ENCODE peak calls at places on chromosome 15, in ten cellular contexts. J is MM.1S, A is fibroblast of lung, H is GM23248, T is HCT116, W is K562, L is endothelial cell of umbilical vein, K is PC-9, B is GM23338, C is A673. O is an unnamed sample. For H3K4me1 and H3K27me3, the result is how much of the 10 kb centered on the place peaks cover.

GRCh38 chr15:48282186-48282585 is 49.0 kb upstream of the DUT start:
- DNase-seq in W (no peak), H (no peak), K (no peak), B (no peak), C (no peak), T (no peak), J (no peak), A (peak), L (no peak), O (no peak)

GRCh38 chr15:29568840-29569532 is 253.3 kb downstream of the TJP1 start:
- DNase-seq in A (no peak), J (peak), B (peak), T (peak), H (peak), C (peak), W (no peak), L (no peak), K (no peak), O (peak)

GRCh38 chr15:43086551-43086950 is 19.3 kb downstream of the UBR1 start:
- DNase-seq in K (no peak), B (peak), L (no peak), W (no peak), H (peak), C (no peak), J (no peak), T (no peak), A (peak), O (no peak)

GRCh38 chr15:59491062-59491461 is 53.1 kb downstream of the FAM81A start:
- DNase-seq in K (no peak), C (no peak), T (no peak), W (no peak), J (no peak), H (no peak), A (no peak), L (peak), B (no peak), O (no peak)

GRCh38 chr15:31489281-31489680 is 162.6 kb downstream of the KLF13 start:
- DNase-seq in L (no peak), C (no peak), T (no peak), J (no peak), W (no peak), H (no peak), B (no peak), K (no peak), A (no peak), O (no peak)

GRCh38 chr15:45795487-45796069 is 160.7 kb downstream of the SQOR start:
- DNase-seq in B (peak), W (peak), K (peak), A (peak), J (peak), C (peak), T (peak), L (peak), H (peak), O (peak)

GRCh38 chr15:93865610-93866009 is 365.8 kb upstream of the MCTP2 start:
- DNase-seq in W (no peak), H (no peak), J (no peak), A (no peak), B (no peak), T (no peak), K (no peak), L (no peak), C (no peak), O (no peak)

GRCh38 chr15:33086500-33087141 is 107.9 kb downstream of the FMN1 start:
- DNase-seq in W (peak), T (peak), H (peak), A (peak), J (peak), K (no peak), B (peak), C (peak), L (peak), O (peak)

GRCh38 chr15:39124155-39124924 is 456.5 kb upstream of the THBS1 start:
- DNase-seq in W (no peak), K (no peak), T (no peak), B (no peak), L (peak), H (peak), A (no peak), J (no peak), C (no peak), O (peak)

GRCh38 chr15:38391186-38391585 is 62.7 kb upstream of the FAM98B start:
- DNase-seq in W (no peak), A (no peak), K (no peak), T (no peak), L (no peak), H (peak), C (no peak), J (no peak), B (no peak), O (peak)

GRCh38 chr15:53511175-53511574 is 248.3 kb downstream of the WDR72 start:
- DNase-seq in T (no peak), K (no peak), L (no peak), C (no peak), W (no peak), J (no peak), H (no peak), B (no peak), A (no peak), O (no peak)

GRCh38 chr15:70437882-70438331 is 325.5 kb downstream of the UACA start:
- DNase-seq in A (no peak), W (no peak), K (peak), J (no peak), C (peak), L (no peak), B (no peak), T (no peak), H (peak), O (peak)

GRCh38 chr15:63860161-63860954 is 26.6 kb upstream of the HERC1 start:
- DNase-seq in C (no peak), K (no peak), A (no peak), T (no peak), H (no peak), B (no peak), J (peak), W (peak), L (no peak), O (no peak)

GRCh38 chr15:78907577-78907976 is 34.9 kb downstream of the MORF4L1 start:
- DNase-seq in L (no peak), T (no peak), J (no peak), W (peak), H (peak), B (peak), C (peak), A (no peak), K (no peak), O (no peak)

GRCh38 chr15:98628216-98628615 is 20.1 kb upstream of the IGF1R start:
- DNase-seq in A (peak), L (no peak), J (no peak), K (no peak), T (no peak), H (peak), C (no peak), B (no peak), W (no peak), O (no peak)

GRCh38 chr15:62547584-62547983 is 382.5 kb upstream of the C2CD4B start:
- DNase-seq in C (no peak), K (no peak), L (no peak), T (no peak), A (no peak), W (no peak), J (no peak), H (no peak), B (no peak), O (no peak)

GRCh38 chr15:100129677-100130076 is 212.1 kb downstream of the ADAMTS17 start:
- DNase-seq in W (no peak), C (no peak), L (no peak), K (no peak), A (no peak), T (peak), B (no peak), H (no peak), J (no peak), O (no peak)

GRCh38 chr15:82567661-82568060 is 27.4 kb upstream of the RPS17 start:
- DNase-seq in L (no peak), A (no peak), J (no peak), B (no peak), C (no peak), H (no peak), W (peak), K (no peak), T (no peak), O (no peak)

DNA sequence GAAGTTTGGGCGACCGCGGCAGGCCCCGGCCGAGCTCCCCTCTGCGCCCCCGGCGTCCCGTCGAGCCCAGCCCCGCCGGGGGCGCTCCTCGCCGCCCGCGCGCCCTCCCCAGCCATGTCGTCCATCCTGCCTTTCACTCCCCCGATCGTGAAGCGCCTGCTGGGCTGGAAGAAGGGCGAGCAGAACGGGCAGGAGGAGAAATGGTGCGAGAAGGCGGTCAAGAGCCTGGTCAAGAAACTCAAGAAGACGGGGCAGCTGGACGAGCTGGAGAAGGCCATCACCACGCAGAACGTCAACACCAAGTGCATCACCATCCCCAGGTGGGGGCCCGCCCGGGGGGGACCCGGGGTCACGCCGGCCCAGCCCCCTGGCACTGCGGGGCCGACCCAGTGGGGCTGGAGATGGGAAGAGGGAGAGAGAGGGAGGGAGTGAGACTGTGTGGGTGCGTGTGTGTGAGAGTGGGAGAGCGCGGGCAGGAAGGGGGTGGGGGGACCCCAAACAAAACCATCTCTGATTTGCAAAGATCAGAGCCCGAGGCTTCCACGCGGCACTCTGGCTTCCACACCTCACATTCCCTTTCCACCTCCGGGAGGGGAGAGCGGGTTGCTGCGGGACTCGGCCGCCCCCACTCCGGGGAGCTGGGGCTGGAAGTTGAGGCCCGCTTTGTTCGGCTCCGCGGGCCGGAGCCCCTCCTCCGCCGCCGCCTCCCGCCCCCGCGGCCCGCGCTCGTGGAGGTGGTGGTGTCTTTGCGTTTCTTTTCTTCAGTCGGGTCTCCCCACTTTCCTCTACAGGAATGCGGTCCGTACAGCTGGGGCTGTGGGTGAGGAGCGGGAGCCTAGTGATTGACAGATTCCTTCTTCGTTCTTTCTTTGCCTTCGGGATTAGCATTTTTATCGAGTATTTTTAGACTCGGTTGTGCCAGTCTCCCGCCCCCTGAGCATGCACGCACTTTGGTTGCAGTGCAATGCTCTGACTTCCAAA is 929 bp downstream of the SMAD3 start:
- DNase-seq in J (no peak), K (no peak), W (peak), B (peak), C (peak), A (no peak), H (peak), T (no peak), L (peak), O (peak)
- H3K4me1 ChIP-seq in J (under half), K (under half), W (under half), B (under half), C (under half), A (under half), H (under half), T (half or more), L (under half), O (under half)

DNA sequence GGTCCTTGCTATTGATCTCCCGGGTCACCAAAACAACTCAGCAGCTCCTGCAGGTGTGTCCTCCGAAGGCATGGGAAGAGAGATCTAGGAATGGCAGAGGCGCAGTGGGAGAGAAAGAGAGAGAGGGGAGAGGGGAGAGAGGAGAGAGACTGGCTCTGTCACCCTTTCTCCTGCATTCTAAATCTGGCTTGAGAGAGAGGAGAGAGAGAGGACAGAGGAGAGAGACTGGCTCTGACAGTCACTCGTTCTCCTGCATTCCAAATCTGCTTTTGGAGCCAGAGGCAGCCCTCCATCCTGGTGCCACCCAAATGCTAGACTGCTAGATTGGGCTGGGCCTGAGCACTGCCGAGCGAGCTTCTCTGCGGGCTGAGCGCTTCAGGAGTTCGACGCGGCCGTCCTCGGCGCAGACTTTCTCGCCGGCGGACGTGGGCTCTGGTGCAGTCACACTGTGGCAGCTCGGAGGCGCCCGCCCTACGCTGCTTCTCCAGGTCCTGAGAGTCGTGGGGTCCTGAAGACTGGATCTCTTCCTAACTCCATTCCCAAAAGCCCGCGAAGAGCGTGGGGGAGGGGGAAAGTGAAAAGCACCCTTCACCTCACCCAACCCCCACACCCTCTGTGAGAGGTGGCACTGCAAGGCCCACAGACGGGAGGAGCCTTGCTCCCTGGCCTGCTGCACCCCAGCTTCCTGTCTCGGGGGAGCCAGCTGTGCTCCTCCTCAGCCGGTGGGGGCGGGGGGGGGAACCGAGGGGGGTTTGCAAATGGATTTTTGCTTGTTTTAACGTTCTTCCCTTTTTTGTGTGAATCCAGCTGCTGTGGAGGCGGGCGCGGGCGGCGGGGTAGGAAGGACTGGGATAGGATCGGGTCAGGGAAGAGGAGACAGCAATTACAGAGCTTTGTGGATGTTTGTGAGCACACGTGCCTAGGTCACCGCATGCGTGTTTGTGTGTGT is 222.3 kb downstream of the MEIS2 start:
- DNase-seq in L (no peak), K (no peak), B (peak), C (no peak), H (no peak), T (no peak), W (no peak), A (no peak), J (no peak), O (no peak)
- TF ChIP-seq EZH2 in L (no peak), K (no peak), B (peak), C (no peak), H (no peak), T (no peak), W (no peak), A (no peak), J (no peak), O (no peak)

GRCh38 chr15:83656192-83656591 is 2.3 kb downstream of the ADAMTSL3 start:
- DNase-seq in B (no peak), H (no peak), L (no peak), K (no peak), A (no peak), J (no peak), T (no peak), W (no peak), C (no peak), O (no peak)
- H3K27me3 ChIP-seq in B (under half), H (under half), L (under half), K (under half), A (under half), J (under half), T (under half), W (under half), C (under half), O (under half)

DNA sequence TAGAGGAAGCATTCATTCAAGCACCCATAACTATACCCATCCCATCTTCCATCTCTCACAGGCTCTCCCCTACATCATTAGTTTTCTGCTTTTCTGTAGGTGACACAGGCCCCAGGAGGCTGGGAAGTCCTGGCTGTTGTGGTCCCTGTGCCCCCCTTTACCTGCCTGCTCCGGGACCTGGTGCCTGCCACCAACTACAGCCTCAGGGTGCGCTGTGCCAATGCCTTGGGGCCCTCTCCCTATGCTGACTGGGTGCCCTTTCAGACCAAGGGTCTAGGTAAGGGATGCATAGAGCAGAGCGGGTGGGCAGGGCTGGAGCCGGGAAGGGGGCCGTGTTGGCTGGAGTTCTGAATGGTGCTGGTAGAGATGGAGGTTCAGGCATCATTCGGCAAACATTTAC is 8.2 kb downstream of the TYRO3 start:
- DNase-seq in J (no peak), B (no peak), H (no peak), L (no peak), T (no peak), C (no peak), W (no peak), K (no peak), A (no peak), O (no peak)
- H3K4me1 ChIP-seq in J (under half), B (half or more), H (under half), L (under half), T (under half), C (under half), W (half or more), K (under half), A (under half), O (under half)

DNA sequence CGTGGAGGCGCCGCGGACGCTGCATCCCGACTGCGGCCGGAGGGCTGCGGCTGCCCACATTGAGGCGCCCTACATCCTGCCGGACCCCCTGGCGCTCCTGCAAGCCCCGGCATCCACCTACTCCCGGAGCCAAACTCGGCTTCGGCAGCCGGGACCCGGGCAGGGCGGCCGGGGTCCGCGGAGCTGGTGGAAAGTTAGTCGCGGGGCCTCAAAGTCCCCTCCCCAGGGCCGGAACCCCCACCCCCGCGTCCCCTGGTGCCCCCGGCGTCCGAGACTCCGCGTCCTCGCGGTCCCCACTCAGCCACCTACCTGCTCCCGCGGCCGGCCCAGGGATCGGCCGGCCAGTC is 281 bp downstream of the MEGF11 start:
- DNase-seq in L (no peak), B (no peak), H (no peak), J (no peak), T (no peak), A (no peak), W (no peak), C (no peak), K (peak), O (no peak)
- TF ChIP-seq EZH2 in L (peak), B (no peak), H (no peak), J (no peak), T (no peak), A (no peak), W (no peak), C (no peak), K (no peak), O (no peak)

DNA sequence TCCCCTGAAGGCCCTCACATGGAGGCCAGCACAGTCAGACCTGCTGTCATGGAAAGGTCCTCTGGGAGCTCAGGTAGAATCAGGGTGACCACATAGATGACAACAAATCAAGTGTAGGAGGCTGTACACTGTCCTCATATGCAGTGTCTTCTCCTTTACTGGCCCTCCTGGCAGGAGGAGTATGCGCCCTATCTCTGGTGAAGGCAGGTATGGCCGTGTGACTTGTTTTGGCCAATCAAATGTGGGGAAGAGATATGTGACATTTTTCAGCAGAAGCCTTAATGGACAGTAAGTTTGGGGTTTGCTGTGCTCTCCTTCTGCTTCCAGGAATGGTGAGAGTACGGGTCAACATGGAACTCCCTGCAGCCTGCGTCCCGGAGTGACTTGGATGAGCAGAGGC is 69.9 kb downstream of the RHCG start:
- DNase-seq in W (no peak), B (no peak), H (no peak), K (no peak), C (no peak), L (no peak), A (no peak), T (no peak), J (no peak), O (no peak)
- H3K27me3 ChIP-seq in W (under half), B (half or more), H (under half), K (under half), C (under half), L (under half), A (under half), T (under half), J (under half), O (under half)

GRCh38 chr15:41813426-41813825 is 14.5 kb upstream of the JMJD7 start:
- DNase-seq in H (no peak), J (no peak), C (no peak), B (no peak), A (no peak), K (no peak), L (no peak), T (no peak), W (no peak), O (no peak)
- H3K4me1 ChIP-seq in H (under half), J (under half), C (under half), B (under half), A (under half), K (under half), L (under half), T (under half), W (under half), O (under half)

GRCh38 chr15:58063612-58064011 is 1.9 kb downstream of the ALDH1A2 start:
- DNase-seq in L (no peak), J (no peak), A (no peak), H (no peak), W (no peak), C (no peak), B (no peak), T (no peak), K (no peak), O (no peak)

GRCh38 chr15:58064119-58065010 is 1.1 kb downstream of the ALDH1A2 start:
- DNase-seq in J (no peak), T (no peak), W (no peak), A (peak), L (peak), B (peak), H (peak), K (no peak), C (no peak), O (no peak)

GRCh38 chr15:58065445-58066041 is at the start of gene ALDH1A2:
- DNase-seq in W (peak), C (no peak), B (peak), H (no peak), L (peak), T (no peak), J (no peak), A (no peak), K (no peak), O (no peak)

GRCh38 chr15:58066042-58066867 is 744 bp upstream of the ALDH1A2 start:
- DNase-seq in T (peak), H (peak), L (peak), A (peak), K (peak), C (peak), B (peak), W (peak), J (peak), O (peak)

GRCh38 chr15:58065011-58065444 is 483 bp downstream of the ALDH1A2 start:
- DNase-seq in W (peak), C (no peak), K (no peak), H (no peak), L (peak), B (peak), J (no peak), A (no peak), T (no peak), O (no peak)
- TF ChIP-seq EZH2 in W (no peak), C (no peak), K (no peak), H (no peak), L (peak), B (peak), J (no peak), A (peak), T (no peak), O (peak)